ENCODE peak calls at places on chromosomes 16 and 17, in eight cellular contexts. J is HepG2, K is transverse colon, U is tibial nerve, L is ovary, V is suprapubic skin, A is H1, I is SK-N-SH. T is an unnamed sample. For H3K27me3, the result is how much of the 10 kb centered on the place peaks cover.

GRCh38 chr16:84013787-84014569 is 28.6 kb downstream of the SLC38A8 start:
- DNase-seq in U (no peak), V (no peak), K (peak), J (peak), I (peak), A (peak), L (no peak), T (peak)

GRCh38 chr16:10182186-10182683 is at the start of gene GRIN2A:
- DNase-seq in V (no peak), U (no peak), A (no peak), L (no peak), J (no peak), K (no peak), I (peak), T (no peak)

GRCh38 chr16:339680-340079 is 12.8 kb downstream of the AXIN1 start:
- DNase-seq in I (no peak), A (no peak), L (no peak), U (no peak), V (no peak), K (peak), J (no peak), T (no peak)

GRCh38 chr16:78778724-78779004 is 679.2 kb downstream of the WWOX start:
- DNase-seq in I (no peak), K (no peak), V (no peak), L (no peak), U (no peak), J (no peak), A (no peak), T (no peak)

GRCh38 chr17:37683454-37683984 is 40.3 kb upstream of the DDX52 start:
- DNase-seq in A (no peak), L (no peak), K (no peak), J (peak), V (no peak), I (no peak), U (no peak), T (no peak)

GRCh38 chr17:41989702-41990419 is 23.3 kb downstream of the CNP start:
- DNase-seq in L (no peak), K (no peak), J (peak), I (no peak), U (no peak), A (no peak), V (peak), T (no peak)

GRCh38 chr17:57182621-57183020 is 73.7 kb upstream of the MSI2 start:
- DNase-seq in L (no peak), U (no peak), K (no peak), A (no peak), I (no peak), J (no peak), V (no peak), T (no peak)

GRCh38 chr16:13316008-13316407 is 414.6 kb downstream of the SHISA9 start:
- DNase-seq in V (no peak), K (no peak), J (no peak), U (no peak), A (no peak), L (no peak), I (no peak), T (no peak)

GRCh38 chr17:83191388-83192160 is 112.2 kb downstream of the METRNL start:
- DNase-seq in U (peak), L (peak), K (no peak), J (no peak), I (no peak), A (no peak), V (peak), T (no peak)

GRCh38 chr17:31674717-31675349 is 184.2 kb downstream of the COPRS start:
- DNase-seq in A (no peak), I (no peak), K (no peak), U (no peak), L (no peak), V (no peak), J (no peak), T (no peak)

GRCh38 chr17:39530513-39530912 is 69.2 kb downstream of the CDK12 start:
- DNase-seq in U (no peak), A (no peak), V (no peak), I (no peak), K (no peak), J (no peak), L (no peak), T (no peak)

GRCh38 chr17:9522074-9522473 is 53.5 kb downstream of the STX8 start:
- DNase-seq in L (no peak), U (no peak), J (peak), A (no peak), K (no peak), I (peak), V (no peak), T (no peak)

GRCh38 chr16:12137344-12138094 is 161.0 kb downstream of the SNX29 start:
- DNase-seq in V (no peak), K (no peak), U (no peak), J (no peak), L (no peak), I (no peak), A (no peak), T (no peak)

GRCh38 chr17:10646393-10646990 is 10.6 kb downstream of the MYH3 start:
- DNase-seq in A (peak), J (peak), I (peak), L (peak), U (peak), V (no peak), K (peak), T (peak)

GRCh38 chr17:39231587-39232551 is 6.1 kb upstream of the STAC2 start:
- DNase-seq in I (peak), A (peak), L (no peak), U (no peak), V (no peak), J (no peak), K (peak), T (peak)

GRCh38 chr16:74035816-74036215 is 260.8 kb upstream of the PSMD7 start:
- DNase-seq in V (no peak), L (no peak), U (no peak), J (peak), K (no peak), A (no peak), I (peak), T (no peak)

GRCh38 chr16:15835136-15835878 is 21.5 kb downstream of the MYH11 start:
- DNase-seq in V (no peak), K (no peak), L (no peak), A (no peak), J (no peak), U (no peak), I (no peak), T (no peak)

GRCh38 chr17:68711858-68712257 is 110.7 kb upstream of the FAM20A start:
- DNase-seq in U (no peak), A (no peak), J (no peak), L (no peak), K (no peak), I (no peak), V (no peak), T (no peak)

GRCh38 chr17:77420804-77421634 is 280.2 kb downstream of the SEC14L1 start:
- DNase-seq in K (peak), L (peak), A (peak), U (no peak), J (no peak), I (peak), V (no peak), T (no peak)

GRCh38 chr16:69906838-69907301 is 44.3 kb upstream of the CLEC18A start:
- DNase-seq in U (no peak), K (no peak), L (no peak), J (no peak), I (no peak), A (no peak), V (no peak), T (no peak)

GRCh38 chr17:78174332-78174869 is 6.0 kb downstream of the SYNGR2 start:
- DNase-seq in K (peak), U (no peak), V (peak), I (no peak), L (peak), J (no peak), A (no peak), T (peak)

GRCh38 chr17:45143767-45144198 is 4.5 kb upstream of the HEXIM1 start:
- DNase-seq in U (peak), V (peak), I (peak), K (peak), L (peak), J (no peak), A (no peak), T (peak)

GRCh38 chr17:34580685-34581445 is 1.5 kb downstream of the TMEM132E start:
- DNase-seq in J (no peak), K (no peak), L (no peak), V (no peak), U (no peak), I (peak), A (peak), T (no peak)

GRCh38 chr17:55833311-55833710 is 82.5 kb downstream of the PCTP start:
- DNase-seq in J (no peak), I (no peak), L (no peak), V (no peak), K (no peak), U (no peak), A (no peak), T (no peak)
- H3K27me3 ChIP-seq in J (under half), I (under half), L (under half), V (under half), K (under half), U (under half), A (under half), T (under half)

GRCh38 chr16:88108762-88109161 is 157.5 kb downstream of the BANP start:
- DNase-seq in I (no peak), U (no peak), V (no peak), K (no peak), J (no peak), A (no peak), L (no peak), T (no peak)
- H3K4me3 ChIP-seq in I (no peak), U (no peak), V (no peak), K (no peak), J (no peak), A (no peak), L (no peak), T (no peak)

DNA sequence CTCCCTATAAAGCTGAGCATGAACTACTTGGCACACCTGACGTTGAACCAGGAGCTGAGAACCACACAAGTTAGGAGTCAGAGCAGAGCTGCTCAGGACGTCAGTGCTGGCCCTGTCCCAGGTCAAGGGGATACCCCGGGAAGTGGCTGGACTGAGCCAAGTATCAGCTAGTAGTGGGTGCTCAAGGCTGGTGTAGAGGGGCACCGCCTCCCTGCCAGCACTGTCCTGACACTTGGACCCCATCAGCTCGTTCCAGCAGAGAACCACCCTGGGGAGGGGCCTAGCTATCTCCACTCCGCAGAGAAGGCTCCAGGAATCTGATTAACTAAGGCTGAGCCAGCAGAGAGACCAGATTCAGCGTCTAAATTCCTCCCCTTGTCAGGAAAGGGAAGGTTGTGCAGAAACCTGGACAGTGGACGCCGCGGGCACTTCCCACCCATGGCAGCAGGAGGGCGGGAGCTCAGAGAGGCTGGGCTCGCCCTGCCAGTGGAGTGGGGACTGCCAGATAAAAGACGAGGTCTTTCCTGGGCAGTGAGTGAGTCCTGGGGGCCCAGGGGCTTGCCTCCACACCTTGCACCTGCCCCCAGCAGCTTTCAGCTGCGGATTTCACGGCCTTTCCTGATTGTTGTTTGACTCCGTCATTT is 21.0 kb downstream of the C16orf90 start:
- DNase-seq in V (no peak), J (no peak), K (no peak), L (no peak), I (peak), A (no peak), U (no peak), T (peak)
- TF ChIP-seq EP300 in V (no peak), J (no peak), K (no peak), L (no peak), I (no peak), A (no peak), U (no peak), T (no peak)

DNA sequence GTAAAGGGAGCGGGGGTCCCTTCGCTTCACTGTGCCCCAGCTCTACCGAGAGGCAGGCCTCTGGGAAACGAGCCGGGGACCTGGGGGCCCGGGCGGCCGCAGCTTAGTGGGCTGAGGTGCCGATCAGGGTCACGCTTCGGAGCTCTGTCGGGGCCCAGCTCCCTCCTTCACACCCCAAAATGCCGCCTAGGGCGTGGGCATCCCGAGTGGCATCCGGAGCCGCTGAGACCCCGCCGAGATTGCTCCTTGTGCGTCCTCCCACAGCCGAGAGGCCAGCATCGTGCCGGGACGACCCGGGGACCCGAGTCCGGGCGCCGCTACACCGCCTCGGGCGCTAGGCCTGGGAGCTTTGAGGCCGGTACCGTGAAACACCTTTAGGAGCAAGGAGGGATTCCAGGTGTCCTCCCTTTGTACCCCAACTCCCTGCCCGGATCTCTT is 1.3 kb downstream of the SALL1 start:
- DNase-seq in A (peak), J (no peak), K (no peak), I (peak), V (no peak), U (no peak), L (no peak), T (no peak)
- H3K27me3 ChIP-seq in A (under half), J (under half), K (half or more), I (half or more), V (half or more), U (under half), L (under half), T (half or more)

GRCh38 chr17:75087182-75087557 is 584 bp upstream of the SLC16A5 start:
- DNase-seq in K (no peak), V (no peak), I (no peak), J (no peak), A (no peak), L (no peak), U (no peak), T (no peak)
- H3K4me3 ChIP-seq in K (peak), V (peak), I (no peak), J (peak), A (peak), L (peak), U (no peak), T (peak)

GRCh38 chr17:82012482-82013295 is 10.0 kb downstream of the CENPX start:
- DNase-seq in U (no peak), K (no peak), V (no peak), L (no peak), I (peak), J (no peak), A (no peak), T (no peak)
- TF ChIP-seq EP300 in U (no peak), K (no peak), V (no peak), L (no peak), I (no peak), J (no peak), A (no peak), T (no peak)